ENCODE peak calls at places on chromosomes 3 and 15, in four cellular contexts. D, X, K and I are unnamed samples.

GRCh38 chr15:29970402-29970695 is 112.4 kb upstream of the GOLGA8J start:
- DNase-seq in X (no peak), K (no peak), D (no peak), I (no peak)

GRCh38 chr3:72343078-72343477 is 505.2 kb downstream of the SHQ1 start:
- DNase-seq in K (no peak), D (no peak), X (no peak), I (no peak)

GRCh38 chr15:39598186-39598850 is 17.4 kb downstream of the THBS1 start:
- DNase-seq in X (no peak), K (no peak), D (no peak), I (no peak)

GRCh38 chr15:77029166-77030041 is 34.5 kb downstream of the PSTPIP1 start:
- DNase-seq in D (no peak), K (peak; percentile 70), X (peak; percentile 3), I (no peak)

GRCh38 chr3:79111375-79112052 is 656.3 kb downstream of the ROBO1 start:
- DNase-seq in K (no peak), D (no peak), X (no peak), I (no peak)

GRCh38 chr3:127822836-127823589 is 698 bp upstream of the MGLL start:
- DNase-seq in K (peak; percentile 81), X (peak; percentile 38), D (no peak), I (peak; percentile 76)

GRCh38 chr3:120172070-120172469 is 77.8 kb upstream of the GSK3B start:
- DNase-seq in X (peak; percentile 71), K (no peak), D (no peak), I (peak; percentile 36)

GRCh38 chr3:101849714-101850326 is 506 bp downstream of the NFKBIZ start:
- DNase-seq in D (peak; percentile 41), K (no peak), X (peak; percentile 19), I (no peak)

GRCh38 chr3:25580534-25580933 is 84.2 kb downstream of the TOP2B start:
- DNase-seq in X (no peak), K (peak; percentile 33), D (no peak), I (no peak)

GRCh38 chr3:124714218-124714853 is 15.9 kb upstream of the UMPS start:
- DNase-seq in X (no peak), K (no peak), D (no peak), I (no peak)